ENCODE peak calls at places on chromosomes 1 and 21, in nine cellular contexts. J, A, R, D, F, C, X, P and G are unnamed samples.
A peak's percentile ranks its signal among the peaks of the same experiment; 100 is the strongest.

GRCh38 chr1:56403321-56403720 is 176.0 kb downstream of the PLPP3 start:
- DNase-seq in J (no peak), A (no peak), R (no peak), D (no peak), F (no peak), C (no peak), X (peak; percentile 23), P (no peak), G (no peak)

GRCh38 chr1:152162826-152163463 is 3.9 kb upstream of the RPTN start:
- DNase-seq in J (no peak), A (no peak), R (no peak), D (no peak), F (no peak), C (peak; percentile 34), X (peak; percentile 62), P (no peak), G (no peak)

GRCh38 chr1:32684167-32684811 is 18.3 kb downstream of the SYNC start:
- DNase-seq in J (peak; percentile 43), A (no peak), R (no peak), D (peak; percentile 71), F (peak; percentile 70), C (no peak), X (peak; percentile 74), P (peak; percentile 40), G (no peak)

GRCh38 chr1:218479436-218480115 is 134.4 kb downstream of the TGFB2 start:
- DNase-seq in J (no peak), A (no peak), R (no peak), D (no peak), F (no peak), C (no peak), X (peak; percentile 74), P (no peak), G (no peak)

GRCh38 chr1:241586905-241587532 is 53.1 kb downstream of the CHML start:
- DNase-seq in J (no peak), A (no peak), R (no peak), D (no peak), F (no peak), C (no peak), X (no peak), P (no peak), G (no peak)

GRCh38 chr21:16863541-16863940 is 649.3 kb upstream of the CXADR start:
- DNase-seq in J (no peak), A (no peak), R (no peak), D (no peak), F (no peak), C (no peak), X (no peak), P (no peak), G (no peak)

GRCh38 chr1:34328281-34328680 is 151.6 kb downstream of the C1orf94 start:
- DNase-seq in J (no peak), A (no peak), R (no peak), D (no peak), F (no peak), C (no peak), X (no peak), P (no peak), G (peak; percentile 90)

GRCh38 chr1:151372411-151372934 is at the start of gene SELENBP1:
- DNase-seq in J (peak; percentile 90), A (peak; percentile 97), R (peak; percentile 90), D (peak; percentile 89), F (peak; percentile 85), C (no peak), X (peak; percentile 71), P (peak; percentile 80), G (no peak)

GRCh38 chr1:233281711-233282581 is 13.6 kb downstream of the PCNX2 start:
- DNase-seq in J (no peak), A (no peak), R (no peak), D (no peak), F (no peak), C (no peak), X (peak; percentile 55), P (no peak), G (peak; percentile 75)

GRCh38 chr1:15757575-15758401 is 807 bp upstream of the FBLIM1 start:
- DNase-seq in J (peak; percentile 55), A (no peak), R (no peak), D (no peak), F (no peak), C (no peak), X (peak; percentile 12), P (no peak), G (no peak)

GRCh38 chr21:27802816-27803475 is 836.1 kb upstream of the ADAMTS5 start:
- DNase-seq in J (no peak), A (peak; percentile 38), R (no peak), D (peak; percentile 29), F (no peak), C (no peak), X (peak; percentile 31), P (no peak), G (no peak)

GRCh38 chr1:221045842-221046831 is 166.9 kb downstream of the HLX start:
- DNase-seq in J (no peak), A (no peak), R (no peak), D (no peak), F (no peak), C (no peak), X (peak; percentile 38), P (no peak), G (no peak)

GRCh38 chr1:116172666-116173065 is 61.5 kb downstream of the MAB21L3 start:
- DNase-seq in J (no peak), A (no peak), R (no peak), D (no peak), F (no peak), C (no peak), X (no peak), P (no peak), G (no peak)

GRCh38 chr1:196400478-196401453 is 207.5 kb downstream of the KCNT2 start:
- DNase-seq in J (no peak), A (peak; percentile 14), R (peak; percentile 74), D (no peak), F (peak; percentile 68), C (no peak), X (peak; percentile 42), P (peak; percentile 48), G (no peak)

GRCh38 chr1:211332839-211333238 is 6.2 kb downstream of the TRAF5 start:
- DNase-seq in J (no peak), A (no peak), R (no peak), D (no peak), F (no peak), C (no peak), X (peak; percentile 41), P (no peak), G (no peak)

GRCh38 chr1:17128361-17128760 is 9.1 kb upstream of the PADI2 start:
- DNase-seq in J (no peak), A (no peak), R (no peak), D (no peak), F (no peak), C (peak; percentile 50), X (peak; percentile 91), P (no peak), G (no peak)

GRCh38 chr1:108643492-108644333 is 17.2 kb downstream of the HENMT1 start:
- DNase-seq in J (no peak), A (peak; percentile 68), R (no peak), D (peak; percentile 60), F (no peak), C (peak; percentile 15), X (peak; percentile 78), P (no peak), G (no peak)

GRCh38 chr1:166721145-166721544 is 118.1 kb upstream of the POGK start:
- DNase-seq in J (no peak), A (no peak), R (no peak), D (no peak), F (no peak), C (peak; percentile 10), X (no peak), P (no peak), G (no peak)

GRCh38 chr1:228185641-228185965 is 20.0 kb downstream of the IBA57 start:
- DNase-seq in J (no peak), A (no peak), R (peak; percentile 52), D (no peak), F (no peak), C (no peak), X (no peak), P (no peak), G (no peak)

DNA sequence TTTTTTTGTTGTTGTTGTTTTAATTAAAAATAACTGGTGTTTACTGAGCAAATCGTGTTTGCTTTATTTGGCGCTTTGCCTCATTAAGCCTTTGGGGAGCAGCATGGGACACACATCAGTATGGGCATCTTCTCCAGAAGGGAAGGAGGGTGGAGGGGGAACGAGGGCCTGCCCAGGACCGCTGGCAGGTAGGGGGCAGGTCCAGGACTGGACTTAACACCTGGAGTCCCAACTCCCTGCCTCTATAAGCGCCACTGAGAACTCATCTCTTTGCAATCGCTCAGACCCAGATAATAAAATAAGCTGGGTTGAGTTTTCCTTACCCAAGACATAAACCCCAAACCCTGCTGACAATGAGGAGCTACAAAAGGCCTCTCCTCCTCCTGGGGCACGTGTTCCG is 15.1 kb downstream of the ABCG1 start:
- DNase-seq in J (no peak), A (no peak), R (no peak), D (no peak), F (no peak), C (no peak), X (no peak), P (no peak), G (no peak)
- H3K4me1 ChIP-seq in J (peaks cover 90% of the 10 kb centered on the region), A (peaks cover 45% of the 10 kb centered on the region), R (peaks cover 95% of the 10 kb centered on the region), D (peaks cover 17% of the 10 kb centered on the region), F (peaks cover 16% of the 10 kb centered on the region), C (peaks cover 33% of the 10 kb centered on the region), X (peaks cover 21% of the 10 kb centered on the region), P (no peaks in the 10 kb centered on the region), G (peaks cover 78% of the 10 kb centered on the region)

GRCh38 chr1:161119379-161120061 is 1.6 kb downstream of the NIT1 start:
- DNase-seq in J (no peak), A (peak; percentile 75), R (no peak), D (no peak), F (no peak), C (peak; percentile 86), X (peak; percentile 75), P (no peak), G (no peak)
- TF ChIP-seq POLR2A in J (no peak), A (peak; percentile 18), R (no peak), D (no peak), F (no peak), C (no peak), X (no peak), P (no peak), G (no peak)

DNA sequence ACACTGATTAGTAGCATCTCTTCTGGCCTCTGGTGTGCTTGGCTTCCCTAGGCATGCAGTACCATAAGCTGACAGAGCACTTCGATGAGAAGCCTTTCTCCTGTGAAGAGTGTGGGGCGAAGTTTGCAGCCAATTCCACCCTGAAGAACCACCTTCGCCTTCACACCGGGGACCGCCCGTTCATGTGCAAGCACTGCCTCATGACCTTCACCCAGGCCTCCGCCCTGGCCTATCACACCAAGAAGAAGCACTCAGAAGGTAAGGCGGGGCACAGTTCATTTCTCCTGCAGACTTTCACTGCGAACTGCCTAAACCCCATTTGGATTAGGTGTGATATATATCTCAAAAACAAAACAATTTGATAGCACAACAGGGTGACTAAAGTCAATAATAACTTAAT is 50.4 kb upstream of the EPHA8 start:
- DNase-seq in J (no peak), A (no peak), R (no peak), D (no peak), F (no peak), C (no peak), X (no peak), P (no peak), G (no peak)
- H3K36me3 ChIP-seq in J (peaks cover 98% of the 10 kb centered on the region), A (peaks cover 26% of the 10 kb centered on the region), R (peaks cover 100% of the 10 kb centered on the region), D (no peaks in the 10 kb centered on the region), F (peaks cover 2% of the 10 kb centered on the region), C (peaks cover 16% of the 10 kb centered on the region), X (peaks cover 49% of the 10 kb centered on the region), P (peaks cover 100% of the 10 kb centered on the region), G (peaks cover 100% of the 10 kb centered on the region)

DNA sequence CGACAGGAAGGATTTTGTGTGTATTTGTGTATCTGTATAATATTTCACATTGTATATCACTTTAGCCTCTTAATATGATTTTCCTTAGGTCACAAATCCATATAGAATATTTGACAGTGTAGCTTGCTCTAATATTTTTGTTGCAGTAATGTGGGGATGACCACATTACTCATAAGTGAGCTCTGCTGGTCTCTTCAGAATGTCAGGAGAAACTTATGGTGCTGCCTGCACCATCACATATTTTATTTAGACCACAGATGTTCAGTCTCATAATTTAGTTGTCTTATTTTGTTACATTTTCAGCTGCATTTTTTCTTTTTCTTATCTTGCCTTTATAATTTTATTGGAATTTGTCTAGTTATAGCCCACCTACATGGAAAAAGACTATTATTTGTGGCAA is 205.3 kb downstream of the PBX1 start:
- DNase-seq in J (no peak), A (no peak), R (no peak), D (no peak), F (no peak), C (no peak), X (peak; percentile 42), P (no peak), G (no peak)
- H3K4me1 ChIP-seq in J (peaks cover 57% of the 10 kb centered on the region), A (peaks cover 54% of the 10 kb centered on the region), R (peaks cover 29% of the 10 kb centered on the region), D (peaks cover 15% of the 10 kb centered on the region), F (peaks cover 27% of the 10 kb centered on the region), C (peaks cover 33% of the 10 kb centered on the region), X (peaks cover 28% of the 10 kb centered on the region), P (no peaks in the 10 kb centered on the region), G (peaks cover 58% of the 10 kb centered on the region)